ENCODE peak calls at places on chromosomes 5 and 9, in seven cellular contexts. W, K, B, F, R, D and M are unnamed samples.

GRCh38 chr9:111176511-111176910 is 138.2 kb upstream of the LPAR1 start:
- DNase-seq in W (no peak), K (no peak), B (no peak), F (no peak), R (no peak), D (no peak), M (no peak)

GRCh38 chr5:90000351-90000750 is 409.2 kb downstream of the CETN3 start:
- DNase-seq in W (no peak), K (no peak), B (no peak), F (no peak), R (no peak), D (no peak), M (no peak)

GRCh38 chr9:127557466-127557869 is 54.6 kb upstream of the STXBP1 start:
- DNase-seq in W (no peak), K (no peak), B (no peak), F (no peak), R (no peak), D (no peak), M (no peak)

GRCh38 chr9:129863059-129863690 is 27.9 kb downstream of the USP20 start:
- DNase-seq in W (peak; percentile 31), K (peak; percentile 89), B (peak; percentile 94), F (no peak), R (no peak), D (peak; percentile 45), M (no peak)

GRCh38 chr9:114372971-114373591 is 14.7 kb downstream of the AKNA start:
- DNase-seq in W (no peak), K (no peak), B (no peak), F (peak; percentile 73), R (no peak), D (no peak), M (no peak)

GRCh38 chr9:113569472-113570060 is 106.0 kb downstream of the RGS3 start:
- DNase-seq in W (no peak), K (no peak), B (no peak), F (no peak), R (no peak), D (no peak), M (no peak)

GRCh38 chr9:35108946-35109575 is 6.1 kb upstream of the STOML2 start:
- DNase-seq in W (no peak), K (no peak), B (no peak), F (no peak), R (no peak), D (no peak), M (no peak)

GRCh38 chr5:172342907-172343306 is 59.3 kb upstream of the UBTD2 start:
- DNase-seq in W (no peak), K (no peak), B (no peak), F (no peak), R (no peak), D (no peak), M (no peak)

GRCh38 chr9:94824913-94825619 is 98.6 kb downstream of the AOPEP start:
- DNase-seq in W (no peak), K (no peak), B (no peak), F (no peak), R (no peak), D (no peak), M (no peak)

GRCh38 chr5:35302544-35302943 is 72.3 kb upstream of the PRLR start:
- DNase-seq in W (no peak), K (no peak), B (no peak), F (no peak), R (no peak), D (no peak), M (no peak)

GRCh38 chr9:114655689-114656088 is 1.9 kb downstream of the TEX53 start:
- DNase-seq in W (no peak), K (peak; percentile 86), B (peak; percentile 63), F (no peak), R (no peak), D (no peak), M (no peak)

GRCh38 chr9:35564658-35565061 is 40.4 kb upstream of the TESK1 start:
- DNase-seq in W (no peak), K (no peak), B (no peak), F (no peak), R (no peak), D (no peak), M (no peak)

GRCh38 chr5:124867064-124867707 is 120.7 kb upstream of the ZNF608 start:
- DNase-seq in W (no peak), K (peak; percentile 49), B (peak; percentile 95), F (no peak), R (no peak), D (peak; percentile 72), M (no peak)

GRCh38 chr5:138975098-138975847 is 100.1 kb upstream of the LRRTM2 start:
- DNase-seq in W (peak; percentile 38), K (peak; percentile 97), B (peak; percentile 84), F (peak; percentile 39), R (no peak), D (peak; percentile 59), M (peak; percentile 90)

GRCh38 chr5:138724470-138725146 is 28.6 kb upstream of the CTNNA1 start:
- DNase-seq in W (no peak), K (no peak), B (no peak), F (peak; percentile 42), R (no peak), D (no peak), M (no peak)

GRCh38 chr5:90093931-90094485 is 315.5 kb downstream of the CETN3 start:
- DNase-seq in W (no peak), K (peak; percentile 71), B (no peak), F (no peak), R (no peak), D (no peak), M (no peak)

GRCh38 chr5:128109138-128109537 is 25.6 kb downstream of the SLC12A2 start:
- DNase-seq in W (no peak), K (no peak), B (no peak), F (no peak), R (no peak), D (no peak), M (no peak)

GRCh38 chr9:75826292-75826691 is 64.2 kb upstream of the PCSK5 start:
- DNase-seq in W (no peak), K (no peak), B (no peak), F (no peak), R (no peak), D (no peak), M (no peak)

GRCh38 chr5:73687357-73687756 is 61.4 kb downstream of the ARHGEF28 start:
- DNase-seq in W (no peak), K (no peak), B (no peak), F (no peak), R (no peak), D (no peak), M (no peak)

GRCh38 chr5:42242210-42242609 is 181.0 kb upstream of the GHR start:
- DNase-seq in W (no peak), K (no peak), B (no peak), F (no peak), R (no peak), D (no peak), M (no peak)

GRCh38 chr5:93421987-93422391 is 159.0 kb downstream of the NR2F1-AS1 start:
- DNase-seq in W (no peak), K (no peak), B (peak; percentile 44), F (no peak), R (no peak), D (no peak), M (no peak)

GRCh38 chr9:35669331-35670145 is 4.2 kb upstream of the CA9 start:
- DNase-seq in W (no peak), K (peak; percentile 83), B (peak; percentile 40), F (no peak), R (no peak), D (no peak), M (no peak)

GRCh38 chr9:112050544-112051475 is 124.3 kb downstream of the SUSD1 start:
- DNase-seq in W (peak; percentile 94), K (peak; percentile 85), B (peak; percentile 99), F (no peak), R (no peak), D (peak; percentile 99), M (peak; percentile 96)

GRCh38 chr5:139395844-139396640 is 1.1 kb upstream of the PROB1 start:
- DNase-seq in W (no peak), K (no peak), B (no peak), F (no peak), R (no peak), D (no peak), M (no peak)

GRCh38 chr9:78049484-78049883 is 17.9 kb upstream of the GNAQ start:
- DNase-seq in W (no peak), K (no peak), B (no peak), F (no peak), R (no peak), D (no peak), M (no peak)
- H3K4me3 ChIP-seq in W (no peak overlapping the region), K (no peak overlapping the region), B (no peak overlapping the region), F (no peak overlapping the region), R (no peak overlapping the region), D (no peak overlapping the region), M (no peak overlapping the region)

GRCh38 chr5:36398137-36398536 is 96.4 kb upstream of the RANBP3L start:
- DNase-seq in W (no peak), K (peak; percentile 79), B (peak; percentile 60), F (no peak), R (no peak), D (peak; percentile 61), M (no peak)
- TF ChIP-seq CTCF in W (peak; percentile 22), K (peak; percentile 58), B (peak; percentile 45), F (no peak), R (peak; percentile 29), D (peak; percentile 51), M (peak; percentile 31)

GRCh38 chr5:123090641-123091257 is 1.7 kb downstream of the PRDM6 start:
- DNase-seq in W (no peak), K (no peak), B (no peak), F (no peak), R (no peak), D (no peak), M (no peak)
- H3K4me3 ChIP-seq in W (no peak overlapping the region), K (peak overlapping the region; percentile 46), B (no peak overlapping the region), F (peak overlapping the region; percentile 78), R (peak overlapping the region; percentile 41), D (peak overlapping the region; percentile 64), M (no peak overlapping the region)

DNA sequence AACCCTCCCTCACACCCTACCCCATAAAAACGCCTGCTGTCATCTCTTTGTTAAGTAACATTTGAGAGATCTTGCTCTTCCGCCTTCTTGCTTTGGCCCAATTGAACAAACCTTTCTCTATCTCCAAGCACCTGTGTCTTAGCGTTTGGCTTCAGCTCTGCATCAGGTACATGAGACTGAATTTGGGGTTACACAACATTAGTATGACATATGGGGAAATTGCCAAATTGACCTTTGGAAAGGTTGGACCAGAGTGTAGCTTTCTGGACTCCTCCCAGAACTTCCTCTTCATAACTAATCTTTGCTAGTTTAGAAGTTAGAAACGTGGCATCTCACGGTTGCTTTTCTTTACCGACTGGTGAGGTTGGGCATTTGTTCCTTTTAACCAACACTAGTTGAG is 3.5 kb upstream of the EXOSC3 start:
- DNase-seq in W (no peak), K (no peak), B (no peak), F (no peak), R (no peak), D (no peak), M (no peak)
- TF ChIP-seq CTCF in W (no peak), K (no peak), B (no peak), F (no peak), R (no peak), D (no peak), M (no peak)

DNA sequence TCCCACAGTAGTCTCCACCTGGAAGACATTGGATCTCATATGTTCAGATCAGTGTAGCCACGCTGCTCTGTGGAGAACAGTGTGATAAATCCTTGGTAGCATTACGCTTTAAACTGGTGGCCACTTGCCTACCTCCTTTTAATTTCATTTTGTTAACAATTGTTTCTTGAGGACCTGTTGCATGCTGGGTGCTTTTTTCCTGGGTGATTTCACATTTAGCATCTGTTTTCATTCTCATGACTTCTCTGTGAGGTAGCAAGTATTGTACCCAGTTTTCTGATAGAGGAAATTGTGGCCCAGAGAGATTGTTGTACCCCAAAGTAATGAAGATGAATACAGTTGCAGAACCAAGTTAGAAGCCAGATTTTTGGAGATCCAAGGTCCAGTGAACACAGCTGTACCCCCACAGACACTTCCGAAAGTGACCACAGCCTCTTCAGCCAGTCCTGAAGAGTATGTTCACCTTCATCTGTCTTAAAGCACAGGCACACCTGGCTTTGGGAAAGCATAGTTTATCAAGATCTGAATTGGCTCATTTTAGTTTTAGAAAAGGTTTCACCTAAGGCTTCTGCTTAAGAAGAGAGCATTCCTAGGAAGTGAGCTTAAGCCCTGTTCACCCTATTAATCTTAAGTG is 75.2 kb downstream of the F2RL2 start:
- DNase-seq in W (no peak), K (no peak), B (no peak), F (no peak), R (no peak), D (no peak), M (no peak)
- H3K4me3 ChIP-seq in W (no peak overlapping the region), K (no peak overlapping the region), B (no peak overlapping the region), F (no peak overlapping the region), R (no peak overlapping the region), D (no peak overlapping the region), M (no peak overlapping the region)